ENCODE peak calls at places on chromosome 2, in ten cellular contexts. P is HTR-8/SVneo; C is brain microvascular endothelial cell; F is CD4-positive, alpha-beta memory T cell; E is cardiac fibroblast; Q is NCI-H1092 treated with DMSO at 0.1 percent for 48 hours; H is T-helper 2 cell; S is activated T-cell treated with anti-CD3 and anti-CD28 coated beads, Interleukin-2, amount 50 U/mL, for 4 hours; U is RKO; N is activated T-helper 9 cell treated with anti-CD3 and anti-CD28 coated beads, Interleukin-2, amount 50 U/mL, for 16 hours. Y is an unnamed sample.

GRCh38 chr2:1840046-1840445 is 95.7 kb upstream of the PXDN start:
- DNase-seq in P (no peak), C (no peak), F (no peak), E (no peak), Q (no peak), H (no peak), S (no peak), U (no peak), N (no peak), Y (no peak)

GRCh38 chr2:202639233-202639632 is 4.5 kb downstream of the FAM117B start:
- DNase-seq in P (no peak), C (no peak), F (peak), E (no peak), Q (no peak), H (no peak), S (no peak), U (no peak), N (no peak), Y (no peak)

GRCh38 chr2:11753886-11754704 is 7.7 kb downstream of the LPIN1 start:
- DNase-seq in P (peak), C (peak), F (peak), E (peak), Q (peak), H (peak), S (peak), U (peak), N (peak), Y (peak)

GRCh38 chr2:38153476-38153875 is 77.5 kb upstream of the CYP1B1 start:
- DNase-seq in P (no peak), C (no peak), F (no peak), E (no peak), Q (no peak), H (no peak), S (no peak), U (no peak), N (no peak), Y (no peak)

GRCh38 chr2:159126653-159127052 is 158.2 kb downstream of the TANC1 start:
- DNase-seq in P (no peak), C (peak), F (no peak), E (peak), Q (no peak), H (no peak), S (no peak), U (no peak), N (no peak), Y (no peak)

GRCh38 chr2:211503856-211504255 is 947.5 kb downstream of the CPS1 start:
- DNase-seq in P (no peak), C (no peak), F (no peak), E (no peak), Q (no peak), H (peak), S (no peak), U (no peak), N (no peak), Y (no peak)

GRCh38 chr2:167708998-167709397 is 538.4 kb downstream of the STK39 start:
- DNase-seq in P (no peak), C (no peak), F (no peak), E (no peak), Q (peak), H (no peak), S (no peak), U (no peak), N (no peak), Y (no peak)

GRCh38 chr2:55581875-55582547 is 35.4 kb downstream of the PPP4R3B start:
- DNase-seq in P (no peak), C (no peak), F (no peak), E (peak), Q (no peak), H (no peak), S (no peak), U (no peak), N (no peak), Y (no peak)

GRCh38 chr2:219627105-219628100 is at the start of gene SLC4A3:
- DNase-seq in P (peak), C (no peak), F (no peak), E (peak), Q (no peak), H (peak), S (no peak), U (peak), N (no peak), Y (no peak)

GRCh38 chr2:220147186-220147585 is 519.8 kb downstream of the SLC4A3 start:
- DNase-seq in P (peak), C (peak), F (no peak), E (peak), Q (no peak), H (no peak), S (no peak), U (no peak), N (no peak), Y (no peak)

GRCh38 chr2:46716806-46717732 is 198.5 kb downstream of the MCFD2 start:
- DNase-seq in P (no peak), C (peak), F (no peak), E (no peak), Q (no peak), H (no peak), S (no peak), U (no peak), N (no peak), Y (no peak)

GRCh38 chr2:2662037-2662846 is 331.2 kb upstream of the MYT1L start:
- DNase-seq in P (no peak), C (no peak), F (no peak), E (no peak), Q (peak), H (no peak), S (no peak), U (no peak), N (no peak), Y (no peak)

GRCh38 chr2:238955648-238956531 is 108.0 kb downstream of the TWIST2 start:
- DNase-seq in P (no peak), C (peak), F (no peak), E (no peak), Q (no peak), H (no peak), S (no peak), U (no peak), N (no peak), Y (no peak)

GRCh38 chr2:67289921-67290371 is 107.2 kb upstream of the ETAA1 start:
- DNase-seq in P (peak), C (peak), F (no peak), E (peak), Q (no peak), H (no peak), S (no peak), U (peak), N (no peak), Y (no peak)

GRCh38 chr2:226707500-226707899 is 92.1 kb downstream of the IRS1 start:
- DNase-seq in P (no peak), C (no peak), F (no peak), E (peak), Q (no peak), H (no peak), S (no peak), U (no peak), N (no peak), Y (no peak)

GRCh38 chr2:56410140-56410539 is 226.3 kb downstream of the CCDC85A start:
- DNase-seq in P (no peak), C (no peak), F (no peak), E (no peak), Q (no peak), H (no peak), S (no peak), U (no peak), N (no peak), Y (no peak)

GRCh38 chr2:200406379-200406778 is 99.9 kb downstream of the SPATS2L start:
- DNase-seq in P (no peak), C (no peak), F (no peak), E (peak), Q (no peak), H (no peak), S (no peak), U (no peak), N (no peak), Y (no peak)

GRCh38 chr2:113052767-113053166 is at the start of gene IL36B:
- DNase-seq in P (no peak), C (no peak), F (no peak), E (no peak), Q (no peak), H (no peak), S (no peak), U (no peak), N (no peak), Y (no peak)

GRCh38 chr2:33104052-33104623 is 157.4 kb downstream of the LTBP1 start:
- DNase-seq in P (no peak), C (no peak), F (no peak), E (peak), Q (no peak), H (no peak), S (no peak), U (no peak), N (no peak), Y (no peak)

GRCh38 chr2:211512746-211513145 is 956.3 kb downstream of the CPS1 start:
- DNase-seq in P (no peak), C (no peak), F (no peak), E (no peak), Q (no peak), H (no peak), S (no peak), U (no peak), N (no peak), Y (no peak)

GRCh38 chr2:68027959-68028358 is 34.8 kb downstream of the C1D start:
- DNase-seq in P (peak), C (peak), F (no peak), E (no peak), Q (no peak), H (no peak), S (no peak), U (no peak), N (no peak), Y (no peak)

GRCh38 chr2:200077210-200077650 is 121.8 kb downstream of the MAIP1 start:
- DNase-seq in P (peak), C (peak), F (no peak), E (peak), Q (peak), H (no peak), S (no peak), U (no peak), N (no peak), Y (peak)

GRCh38 chr2:70962211-70962884 is 16.1 kb upstream of the ANKRD53 start:
- DNase-seq in P (no peak), C (no peak), F (no peak), E (no peak), Q (no peak), H (no peak), S (no peak), U (no peak), N (no peak), Y (no peak)

GRCh38 chr2:105746177-105747080 is 1.7 kb downstream of the NCK2 start:
- DNase-seq in P (no peak), C (no peak), F (peak), E (no peak), Q (no peak), H (peak), S (peak), U (no peak), N (peak), Y (no peak)

GRCh38 chr2:114925296-114926255 is 483.1 kb downstream of the DPP10 start:
- DNase-seq in P (no peak), C (no peak), F (no peak), E (no peak), Q (no peak), H (no peak), S (no peak), U (no peak), N (no peak), Y (no peak)

Y was measured in DMS79.